ENCODE peak calls at places on chromosomes 12 and 14, in six cellular contexts. U is K562, L is HepG2, Y is GM12891, A is GM12878, R is H1. F is an unnamed sample.

GRCh38 chr14:79260406-79260805 is 950.9 kb downstream of the DIO2 start:
- DNase-seq in Y (no peak), R (no peak), U (no peak), L (no peak), A (no peak), F (no peak)

GRCh38 chr12:123233505-123234299 is 466 bp downstream of the MTRFR start:
- DNase-seq in A (no peak), L (no peak), U (peak), Y (no peak), R (peak), F (no peak)

GRCh38 chr14:29311983-29312382 is 545.4 kb downstream of the FOXG1 start:
- DNase-seq in A (no peak), Y (no peak), U (no peak), R (no peak), L (no peak), F (no peak)

GRCh38 chr12:121915841-121916321 is 2.5 kb upstream of the CFAP251 start:
- DNase-seq in A (no peak), R (no peak), Y (no peak), U (no peak), L (no peak), F (no peak)

GRCh38 chr14:101604935-101605767 is 43.9 kb downstream of the DIO3 start:
- DNase-seq in U (no peak), A (no peak), Y (no peak), R (no peak), L (no peak), F (no peak)

GRCh38 chr14:71050227-71050823 is 143.1 kb downstream of the PCNX1 start:
- DNase-seq in U (peak), L (no peak), Y (no peak), R (no peak), A (no peak), F (no peak)

GRCh38 chr12:125890983-125891382 is 825.7 kb downstream of the AACS start:
- DNase-seq in L (no peak), U (no peak), Y (no peak), R (no peak), A (no peak), F (no peak)

GRCh38 chr12:46722737-46723136 is 103.1 kb downstream of the SLC38A4 start:
- DNase-seq in U (no peak), L (no peak), R (no peak), Y (no peak), A (no peak), F (no peak)

GRCh38 chr12:120825337-120825736 is 78.8 kb downstream of the SPPL3 start:
- DNase-seq in L (peak), Y (no peak), A (no peak), U (no peak), R (no peak), F (no peak)

GRCh38 chr12:108798551-108799221 is 58.7 kb downstream of the SSH1 start:
- DNase-seq in A (no peak), L (no peak), R (no peak), Y (no peak), U (no peak), F (no peak)

GRCh38 chr12:47041327-47041726 is 38.1 kb upstream of the PCED1B start:
- DNase-seq in R (no peak), Y (no peak), U (no peak), A (no peak), L (no peak), F (no peak)

GRCh38 chr14:74610866-74611671 is 968 bp downstream of the LTBP2 start:
- DNase-seq in R (peak), L (no peak), U (no peak), Y (no peak), A (no peak), F (no peak)

GRCh38 chr14:64910847-64911495 is 3.3 kb upstream of the CHURC1 start:
- DNase-seq in A (no peak), U (no peak), R (no peak), Y (no peak), L (peak), F (no peak)

GRCh38 chr12:75979181-75979580 is 52.4 kb downstream of the PHLDA1 start:
- DNase-seq in U (no peak), A (no peak), L (no peak), Y (no peak), R (no peak), F (no peak)

DNA sequence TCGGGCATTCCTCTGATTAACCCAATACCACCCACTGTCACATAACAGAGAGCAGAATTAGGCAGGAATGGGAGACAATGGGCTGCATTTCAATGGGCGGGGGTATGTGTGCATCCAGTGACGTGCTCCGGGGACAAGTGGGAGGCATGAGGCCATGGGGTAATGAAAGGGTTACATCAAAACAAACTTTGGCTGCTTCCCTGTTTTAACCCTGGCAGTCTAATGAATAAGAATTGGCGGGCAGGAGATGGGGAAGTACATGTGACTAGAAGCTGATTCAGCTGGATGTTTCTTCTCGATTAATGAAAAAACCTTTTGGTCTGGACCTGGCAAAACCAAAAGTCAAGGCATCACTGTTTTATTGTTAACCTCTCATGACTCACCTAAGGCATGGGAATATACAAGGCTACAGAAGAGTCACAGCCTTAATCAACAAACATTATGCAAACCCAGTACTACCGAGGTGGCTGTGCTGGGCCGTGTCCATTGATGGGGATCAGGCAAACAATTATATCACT is 44.2 kb downstream of the SOCS2 start:
- DNase-seq in R (peak), L (no peak), A (no peak), U (no peak), Y (no peak), F (no peak)
- TF ChIP-seq TAF1 in R (no peak), L (no peak), A (no peak), U (no peak), Y (no peak), F (no peak)

GRCh38 chr12:27966870-27967269 is 5.7 kb downstream of the PTHLH start:
- DNase-seq in Y (no peak), A (no peak), R (no peak), L (peak), U (peak), F (no peak)
- TF ChIP-seq POLR2A in Y (no peak), A (no peak), R (no peak), L (no peak), U (no peak), F (no peak)

GRCh38 chr14:76760331-76761197 is 704 bp upstream of the VASH1 start:
- DNase-seq in A (no peak), U (no peak), Y (no peak), R (no peak), L (no peak), F (no peak)
- TF ChIP-seq TAF1 in A (no peak), U (no peak), Y (no peak), R (no peak), L (no peak), F (no peak)

DNA sequence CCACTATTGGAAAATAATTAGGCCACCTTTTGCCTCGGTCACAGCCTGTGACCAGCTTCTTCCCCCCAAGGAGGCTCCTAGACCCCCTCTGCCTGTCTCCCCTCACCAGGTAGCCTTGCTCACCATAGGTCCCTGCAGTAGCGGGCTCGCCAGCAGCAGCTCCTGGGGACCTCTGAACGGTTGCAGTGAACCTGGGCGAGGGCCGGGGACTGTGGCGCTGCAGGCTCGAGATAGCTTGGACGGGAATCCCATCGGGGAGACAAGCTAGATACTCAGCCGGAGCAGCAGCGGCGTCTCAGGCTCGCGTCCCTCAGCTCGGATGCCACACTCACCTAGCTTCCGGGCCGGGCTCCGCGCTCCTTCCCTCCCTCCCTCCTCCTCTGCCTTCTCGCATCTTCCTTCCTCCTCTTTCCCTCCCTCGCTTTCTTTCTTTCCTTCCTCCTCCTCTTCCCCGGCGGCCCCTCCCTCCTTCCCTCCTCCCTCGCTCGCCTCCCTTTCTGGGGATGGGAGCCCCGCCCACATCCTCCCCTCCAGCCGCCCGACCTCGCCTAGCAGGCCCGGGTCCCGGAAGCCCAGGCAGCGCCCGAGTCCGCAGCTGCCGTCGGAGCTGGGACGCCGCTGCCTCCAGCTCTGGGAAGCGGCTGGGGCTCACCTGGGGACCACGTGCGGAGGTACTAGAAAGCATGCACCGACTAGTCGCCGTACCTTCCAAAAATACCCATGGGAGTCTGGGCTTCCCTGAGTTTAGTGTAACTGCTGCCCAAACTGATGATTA is at the start of gene BMP4:
- DNase-seq in A (no peak), U (peak), R (peak), Y (no peak), L (peak), F (no peak)
- TF ChIP-seq POLR2A in A (peak), U (no peak), R (no peak), Y (no peak), L (peak), F (no peak)

GRCh38 chr12:39235990-39236767 is 206.7 kb downstream of the KIF21A start:
- DNase-seq in R (no peak), L (no peak), A (no peak), U (no peak), Y (no peak), F (no peak)
- TF ChIP-seq TAF1 in R (no peak), L (no peak), A (no peak), U (no peak), Y (no peak), F (no peak)

GRCh38 chr14:31206536-31207286 is 882 bp downstream of the HECTD1 start:
- DNase-seq in Y (peak), U (peak), A (no peak), L (peak), R (peak), F (peak)

GRCh38 chr14:31207746-31208545 is at the start of gene HECTD1:
- DNase-seq in L (peak), Y (peak), R (peak), A (peak), U (peak), F (peak)

GRCh38 chr14:31208546-31209424 is 1.2 kb upstream of the HECTD1 start:
- DNase-seq in R (no peak), L (no peak), U (no peak), A (no peak), Y (peak), F (no peak)

GRCh38 chr14:31205681-31206535 is 1.7 kb downstream of the HECTD1 start:
- DNase-seq in A (no peak), R (no peak), L (peak), Y (no peak), U (peak), F (no peak)

DNA sequence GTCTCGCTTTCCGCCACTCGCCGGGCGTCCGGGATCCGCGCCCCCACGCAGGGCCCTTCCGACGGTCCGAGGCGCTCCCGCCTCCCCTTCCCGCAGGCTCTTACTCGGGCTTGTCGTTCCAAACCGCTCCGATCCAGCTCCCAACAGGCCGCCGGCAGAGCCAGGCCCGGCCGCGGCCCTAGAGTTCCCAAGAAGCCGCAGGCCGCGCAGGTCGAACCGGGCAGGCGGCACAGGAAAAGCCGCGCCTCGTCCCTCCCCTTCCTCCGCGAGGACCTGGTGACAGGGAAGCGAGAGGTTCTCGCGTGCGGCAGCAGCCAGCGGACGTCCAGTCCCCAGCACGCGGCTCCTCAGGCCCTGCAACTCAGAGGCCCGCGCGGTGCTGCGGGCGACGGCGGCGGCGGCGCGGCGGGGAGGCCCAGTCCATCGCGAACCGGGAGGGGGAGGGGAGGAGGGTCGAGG is 277 bp downstream of the HECTD1 start:
- DNase-seq in R (no peak), L (no peak), Y (no peak), U (no peak), A (no peak), F (no peak)
- TF ChIP-seq POLR2A in R (peak), L (no peak), Y (no peak), U (no peak), A (peak), F (no peak)

DNA sequence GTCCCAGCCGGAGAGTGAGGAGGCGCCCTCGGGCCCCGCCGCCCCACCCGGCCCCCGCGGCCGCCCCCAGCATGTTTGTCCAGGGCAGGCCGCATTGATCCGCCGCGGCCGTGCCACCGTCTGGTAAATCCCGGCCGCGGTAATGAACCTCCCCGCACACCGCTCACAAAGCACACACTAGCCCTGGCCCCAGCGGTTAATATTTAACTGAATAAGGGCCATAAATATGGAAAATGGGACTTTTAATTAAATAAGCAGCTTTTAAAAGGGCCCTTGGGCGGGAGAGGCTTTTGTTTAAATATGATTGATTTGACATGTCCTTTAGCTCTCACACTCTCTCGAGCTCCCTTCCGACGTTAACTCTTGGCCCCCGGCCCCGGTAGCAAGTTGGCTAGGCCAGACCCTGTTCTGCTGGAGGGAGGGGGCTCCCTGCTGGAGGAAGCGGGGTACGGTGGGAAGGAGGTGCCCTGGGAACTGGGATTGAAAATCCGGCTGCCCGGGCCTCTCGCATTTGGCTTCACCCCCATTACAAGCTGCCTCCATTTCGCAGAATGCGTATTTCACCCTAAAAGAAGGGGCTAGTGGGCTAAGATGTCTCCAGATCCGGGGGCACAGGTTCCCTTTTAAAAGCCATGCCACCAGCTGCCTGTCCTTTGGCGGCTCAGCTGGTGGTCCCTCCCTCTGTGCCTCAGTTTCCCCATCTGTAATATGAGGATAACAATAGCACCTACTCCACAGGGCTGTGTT is 199.8 kb downstream of the RBM19 start:
- DNase-seq in U (no peak), A (no peak), L (peak), Y (no peak), R (peak), F (no peak)
- TF ChIP-seq TAF1 in U (no peak), A (no peak), L (no peak), Y (no peak), R (no peak), F (no peak)

GRCh38 chr14:83838221-83838620 is 1691.7 kb upstream of the FLRT2 start:
- DNase-seq in A (no peak), Y (no peak), U (no peak), L (no peak), R (no peak), F (no peak)

GRCh38 chr14:83847102-83847501 is 1682.8 kb upstream of the FLRT2 start:
- DNase-seq in A (no peak), R (no peak), L (no peak), Y (no peak), U (no peak), F (no peak)

DNA sequence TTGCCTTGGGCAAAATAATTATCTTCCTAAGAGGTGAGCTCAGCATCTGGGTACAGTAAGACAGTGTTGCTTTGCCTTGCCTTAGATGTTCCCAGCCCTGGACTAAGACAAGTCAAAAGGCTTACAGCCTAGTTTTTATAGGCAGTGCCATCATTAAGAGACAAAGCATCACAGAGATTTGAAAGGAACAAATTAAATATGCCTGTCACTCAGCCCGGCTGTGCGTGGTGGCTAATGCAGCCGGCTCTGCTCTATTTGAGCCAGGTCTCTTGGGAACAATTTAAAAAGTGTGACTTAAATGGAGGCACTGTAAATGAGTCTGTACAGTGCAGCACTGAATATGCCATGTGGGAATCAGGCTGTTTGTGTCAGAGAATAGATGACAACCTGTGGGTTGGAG is 1687.4 kb upstream of the FLRT2 start:
- DNase-seq in U (no peak), Y (no peak), L (no peak), R (no peak), A (no peak), F (no peak)
- TF ChIP-seq POLR2A in U (no peak), Y (no peak), L (no peak), R (no peak), A (no peak), F (no peak)

GRCh38 chr14:37090026-37090425 is 82.4 kb downstream of the SLC25A21 start:
- DNase-seq in R (no peak), A (no peak), L (no peak), Y (no peak), U (no peak), F (no peak)
- TF ChIP-seq TAF1 in R (no peak), A (no peak), L (no peak), Y (no peak), U (no peak), F (no peak)

F was measured in GM12892.